ENCODE peak calls at places on chromosomes 3 and 15, in ten cellular contexts. Z is Calu3, A is A549, K is mucosa of descending colon, V is fibroblast of mammary gland, S is IMR-90, C is mesothelial cell of epicardium, I is tibial artery, B is GM13977, H is fibroblast of pulmonary artery. X is an unnamed sample.

GRCh38 chr15:89756897-89757296 is 5.8 kb upstream of the MESP1 start:
- DNase-seq in V (no peak), B (no peak), Z (no peak), K (no peak), H (no peak), S (no peak), C (no peak), I (no peak), A (peak), X (no peak)

GRCh38 chr15:78224024-78224413 is 10.3 kb downstream of the ACSBG1 start:
- DNase-seq in A (no peak), B (no peak), I (no peak), C (no peak), Z (no peak), K (no peak), S (no peak), V (peak), H (no peak), X (no peak)

GRCh38 chr3:182621435-182622240 is 171.7 kb upstream of the ATP11B start:
- DNase-seq in S (no peak), B (no peak), H (no peak), A (no peak), V (no peak), I (no peak), Z (peak), K (no peak), C (no peak), X (no peak)

GRCh38 chr3:192444096-192444790 is 283.1 kb downstream of the FGF12 start:
- DNase-seq in S (peak), V (peak), H (peak), K (peak), Z (peak), I (peak), C (peak), B (peak), A (peak), X (peak)

GRCh38 chr15:39661776-39662175 is 80.9 kb downstream of the THBS1 start:
- DNase-seq in B (no peak), I (no peak), A (no peak), K (no peak), H (no peak), V (no peak), Z (no peak), S (peak), C (no peak), X (no peak)

GRCh38 chr15:66153549-66154415 is 99.8 kb downstream of the MEGF11 start:
- DNase-seq in A (no peak), H (no peak), C (no peak), V (no peak), I (no peak), S (no peak), Z (no peak), B (peak), K (no peak), X (no peak)

GRCh38 chr15:60737217-60737616 is 258.3 kb upstream of the ICE2 start:
- DNase-seq in V (no peak), C (no peak), B (no peak), Z (no peak), I (no peak), K (no peak), S (no peak), H (no peak), A (no peak), X (no peak)

GRCh38 chr15:97470417-97470816 is 490.1 kb upstream of the ARRDC4 start:
- DNase-seq in B (no peak), K (no peak), I (no peak), A (no peak), S (no peak), Z (no peak), V (no peak), H (no peak), C (no peak), X (no peak)

GRCh38 chr3:66991478-66991877 is 6.6 kb upstream of the KBTBD8 start:
- DNase-seq in I (no peak), B (no peak), Z (peak), V (peak), K (no peak), S (peak), C (no peak), H (peak), A (peak), X (peak)

GRCh38 chr15:86061581-86061980 is 18.1 kb upstream of the AGBL1 start:
- DNase-seq in A (no peak), K (no peak), C (no peak), I (no peak), S (no peak), H (no peak), Z (no peak), B (no peak), V (no peak), X (no peak)

GRCh38 chr3:99976584-99976983 is 137.7 kb downstream of the FILIP1L start:
- DNase-seq in B (no peak), V (no peak), A (no peak), H (no peak), Z (no peak), K (no peak), C (no peak), S (no peak), I (no peak), X (no peak)

GRCh38 chr3:144127014-144127413 is 155.4 kb downstream of the DIPK2A start:
- DNase-seq in Z (no peak), B (no peak), C (no peak), V (no peak), I (no peak), K (no peak), H (peak), S (no peak), A (no peak), X (peak)

GRCh38 chr3:146160233-146160963 is 586 bp downstream of the PLOD2 start:
- DNase-seq in C (peak), I (peak), K (peak), S (peak), H (peak), B (peak), V (peak), Z (peak), A (peak), X (peak)

GRCh38 chr15:72724028-72724427 is 38.0 kb downstream of the BBS4 start:
- DNase-seq in B (no peak), V (peak), S (peak), H (no peak), K (no peak), Z (no peak), A (no peak), I (no peak), C (no peak), X (peak)

GRCh38 chr15:42366151-42366550 is 6.8 kb downstream of the CAPN3 start:
- DNase-seq in K (no peak), Z (no peak), S (no peak), B (no peak), A (no peak), V (no peak), C (no peak), I (no peak), H (no peak), X (no peak)

GRCh38 chr15:66298803-66299251 is 5.5 kb downstream of the DIS3L start:
- DNase-seq in B (no peak), Z (no peak), A (no peak), K (no peak), H (no peak), V (no peak), I (no peak), S (no peak), C (no peak), X (no peak)

GRCh38 chr15:62928242-62928995 is 114.1 kb upstream of the TPM1 start:
- DNase-seq in A (peak), Z (peak), K (no peak), I (no peak), V (peak), B (no peak), C (no peak), S (peak), H (peak), X (peak)

GRCh38 chr15:49501586-49501985 is 78.5 kb downstream of the FGF7 start:
- DNase-seq in V (no peak), Z (no peak), C (no peak), I (no peak), A (no peak), K (no peak), H (no peak), S (no peak), B (no peak), X (no peak)

GRCh38 chr15:67878647-67879293 is 38.9 kb upstream of the RNU6-1 start:
- DNase-seq in I (no peak), Z (no peak), V (no peak), A (peak), B (no peak), H (no peak), C (no peak), K (no peak), S (no peak), X (no peak)

GRCh38 chr3:68943753-68944500 is 11.6 kb upstream of the TAFA4 start:
- DNase-seq in C (no peak), K (no peak), B (no peak), I (no peak), Z (no peak), V (no peak), H (no peak), S (no peak), A (no peak), X (no peak)

GRCh38 chr15:70197318-70197944 is 99.7 kb upstream of the TLE3 start:
- DNase-seq in K (no peak), A (no peak), C (no peak), I (no peak), S (no peak), B (no peak), V (no peak), Z (no peak), H (no peak), X (no peak)

GRCh38 chr3:132343018-132343612 is 25.9 kb downstream of the ACP3 start:
- DNase-seq in V (peak), S (peak), B (peak), C (peak), Z (peak), I (peak), H (peak), K (no peak), A (peak), X (peak)

GRCh38 chr3:149641011-149641728 is 16.7 kb downstream of the WWTR1 start:
- DNase-seq in A (no peak), V (no peak), S (no peak), B (no peak), I (no peak), K (no peak), C (no peak), H (no peak), Z (peak), X (no peak)

GRCh38 chr3:20575153-20575552 is 389.1 kb upstream of the SGO1 start:
- DNase-seq in B (no peak), A (no peak), K (no peak), C (no peak), H (peak), Z (no peak), V (peak), S (peak), I (no peak), X (peak)

GRCh38 chr3:99191186-99191585 is 289.7 kb upstream of the DCBLD2 start:
- DNase-seq in A (no peak), Z (no peak), K (no peak), H (no peak), C (no peak), V (no peak), I (no peak), S (no peak), B (no peak), X (no peak)

GRCh38 chr3:71497367-71497925 is 86.1 kb downstream of the FOXP1 start:
- DNase-seq in B (no peak), I (no peak), K (no peak), V (no peak), C (no peak), Z (no peak), A (no peak), H (no peak), S (no peak), X (no peak)

GRCh38 chr3:52703356-52703755 is 2.2 kb downstream of the GLT8D1 start:
- DNase-seq in C (no peak), A (no peak), V (no peak), S (no peak), H (no peak), Z (no peak), K (no peak), I (no peak), B (no peak), X (no peak)

GRCh38 chr3:113423699-113424098 is 17.6 kb downstream of the CFAP44 start:
- DNase-seq in I (no peak), K (no peak), C (no peak), S (no peak), V (no peak), H (no peak), Z (no peak), B (no peak), A (no peak), X (no peak)

GRCh38 chr3:182118081-182118480 is 406.4 kb downstream of the SOX2 start:
- DNase-seq in A (no peak), S (no peak), C (no peak), I (no peak), Z (peak), B (no peak), H (no peak), K (no peak), V (peak), X (peak)

GRCh38 chr3:197499427-197499826 is 56.3 kb downstream of the BDH1 start:
- DNase-seq in H (peak), V (peak), I (no peak), Z (no peak), S (peak), B (peak), K (peak), A (peak), C (no peak), X (no peak)

GRCh38 chr3:53666026-53666425 is 171.6 kb downstream of the CACNA1D start:
- DNase-seq in S (no peak), A (no peak), K (no peak), Z (no peak), B (no peak), C (no peak), H (no peak), V (no peak), I (no peak), X (no peak)

GRCh38 chr3:60754617-60755016 is 496.6 kb downstream of the FHIT start:
- DNase-seq in I (no peak), V (peak), C (no peak), Z (no peak), H (no peak), K (no peak), B (no peak), S (no peak), A (no peak), X (no peak)

GRCh38 chr3:110420158-110420641 is 651.4 kb upstream of the NECTIN3 start:
- DNase-seq in A (peak), I (no peak), Z (no peak), K (no peak), B (no peak), V (peak), S (peak), H (peak), C (no peak), X (peak)

GRCh38 chr15:75982468-75982867 is 29.8 kb downstream of the NRG4 start:
- DNase-seq in C (no peak), V (no peak), S (no peak), H (no peak), Z (no peak), B (no peak), A (no peak), I (no peak), K (no peak), X (no peak)

GRCh38 chr3:132787616-132788015 is 65.4 kb upstream of the NPHP3 start:
- DNase-seq in V (peak), C (no peak), B (no peak), I (no peak), H (peak), Z (no peak), A (no peak), K (no peak), S (no peak), X (peak)

GRCh38 chr3:45092132-45093031 is 53.8 kb downstream of the CDCP1 start:
- DNase-seq in I (no peak), C (no peak), A (peak), B (no peak), H (peak), K (peak), V (peak), Z (no peak), S (peak), X (peak)
- TF ChIP-seq CTCF in I (no peak), C (no peak), A (no peak), B (no peak), H (no peak), K (no peak), V (no peak), Z (no peak), S (peak), X (peak)

DNA sequence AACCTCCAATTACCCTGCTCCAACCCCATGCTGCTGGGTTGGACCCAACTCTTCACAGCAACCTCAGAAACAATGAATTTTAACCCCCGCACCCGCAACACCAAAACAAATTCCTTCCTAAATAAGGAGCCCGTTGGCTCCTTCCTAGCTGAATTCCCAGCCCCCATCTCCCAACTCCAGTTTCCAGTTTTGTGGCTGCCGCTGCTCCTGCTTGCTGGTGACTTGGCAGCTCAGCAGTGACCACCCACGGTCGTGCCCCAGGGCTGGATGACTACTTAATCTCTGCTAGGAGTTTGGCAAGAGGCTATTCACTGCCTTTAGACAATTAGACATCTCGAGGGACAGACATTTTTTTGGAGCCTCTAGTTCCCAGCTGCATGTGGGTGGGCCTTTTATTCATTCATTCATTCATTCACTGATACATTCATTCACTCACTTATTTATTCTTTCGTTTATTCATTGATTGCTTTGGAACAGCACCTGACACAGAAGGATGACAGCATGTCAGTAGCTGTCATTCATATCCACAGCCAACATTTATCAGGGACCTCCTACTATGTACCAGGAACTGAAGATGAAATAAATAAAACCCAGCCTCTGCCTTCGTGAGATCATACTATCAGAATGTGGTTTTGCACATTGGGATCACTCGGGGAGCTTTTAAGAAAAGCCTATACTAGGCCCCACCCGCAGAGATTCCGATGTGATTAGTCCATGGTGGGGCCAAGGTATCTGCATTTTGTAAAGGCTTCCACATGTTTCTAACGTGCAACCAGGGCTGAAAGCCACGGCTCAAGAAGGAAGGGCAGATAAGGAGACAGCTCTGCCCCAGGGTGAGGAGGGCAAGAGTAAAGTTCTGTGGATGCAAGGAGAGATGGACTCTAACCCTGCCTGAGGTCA is 256.5 kb downstream of the SHQ1 start:
- DNase-seq in S (peak), C (peak), I (peak), A (peak), B (no peak), Z (peak), K (peak), H (peak), V (peak), X (peak)
- TF ChIP-seq CTCF in S (no peak), C (no peak), I (no peak), A (no peak), B (no peak), Z (no peak), K (no peak), H (no peak), V (no peak), X (no peak)

DNA sequence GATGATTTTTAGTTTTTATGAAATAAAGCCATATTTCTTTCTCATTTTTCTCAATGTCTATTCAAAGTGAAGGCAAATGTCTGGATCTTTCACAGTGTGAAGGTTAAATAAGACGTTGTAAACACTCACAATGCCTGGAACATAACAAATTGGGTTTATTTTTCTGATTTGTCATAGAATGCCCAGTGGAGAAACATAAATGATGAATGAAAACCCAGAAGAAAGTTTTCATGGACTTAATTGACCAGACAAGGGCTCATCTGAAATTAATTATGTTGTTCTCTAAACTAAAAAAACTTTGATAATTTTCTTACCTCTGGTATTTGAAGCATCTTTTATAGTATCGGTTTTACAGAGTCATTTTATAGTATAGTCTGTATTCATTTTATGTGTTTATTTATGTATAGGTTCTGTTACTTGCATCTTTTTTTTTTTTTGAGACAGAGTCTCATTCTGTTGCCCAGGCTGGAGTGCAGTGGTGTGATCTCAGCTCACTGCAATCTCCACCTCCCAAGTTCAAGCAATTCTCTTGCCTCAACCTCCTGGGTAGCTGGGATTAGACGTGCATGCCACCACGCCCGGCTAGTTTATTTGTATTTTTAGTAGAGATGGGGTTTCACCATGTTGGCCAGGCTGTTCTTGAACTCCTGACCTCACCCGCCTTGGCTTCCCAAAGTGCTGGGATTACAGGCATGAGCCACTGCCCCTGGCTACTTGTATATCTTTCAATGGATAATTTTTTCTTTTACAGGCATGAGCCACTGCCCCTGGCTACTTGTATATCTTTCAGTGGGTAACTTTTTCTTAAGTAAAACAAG is 15.1 kb upstream of the BNIP2 start:
- DNase-seq in K (no peak), I (no peak), H (no peak), S (no peak), B (no peak), C (no peak), Z (no peak), A (peak), V (no peak), X (no peak)
- TF ChIP-seq CTCF in K (no peak), I (no peak), H (no peak), S (no peak), B (no peak), C (no peak), Z (no peak), A (no peak), V (no peak), X (no peak)

DNA sequence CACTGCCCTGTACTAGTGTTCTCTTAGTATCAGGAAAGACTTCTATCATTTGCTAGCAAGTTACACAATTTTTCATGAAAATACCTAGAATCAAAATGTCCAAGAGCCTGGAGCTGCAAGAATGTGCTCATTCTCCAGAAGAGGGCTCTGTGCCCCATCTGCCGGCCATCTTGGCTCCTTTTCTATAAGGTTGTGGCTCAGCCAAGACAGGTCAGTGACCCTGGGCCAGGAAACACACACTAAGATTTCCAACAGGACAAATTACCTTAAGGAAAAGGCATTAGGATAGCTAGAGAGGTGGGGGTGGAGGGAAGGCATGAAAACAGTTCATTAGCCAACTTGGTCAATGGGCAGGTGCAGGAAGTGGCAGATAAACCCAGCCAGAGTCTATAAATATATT is 20.7 kb downstream of the TIMP4 start:
- DNase-seq in C (no peak), V (peak), Z (peak), I (peak), H (peak), B (no peak), A (peak), S (peak), K (peak), X (peak)
- TF ChIP-seq CTCF in C (no peak), V (peak), Z (peak), I (peak), H (peak), B (peak), A (peak), S (peak), K (no peak), X (peak)

GRCh38 chr15:100663066-100663465 is 60.7 kb downstream of the ASB7 start:
- DNase-seq in A (peak), B (no peak), S (no peak), H (no peak), C (no peak), I (no peak), V (no peak), Z (peak), K (no peak), X (no peak)
- TF ChIP-seq CTCF in A (peak), B (no peak), S (peak), H (peak), C (no peak), I (no peak), V (peak), Z (peak), K (no peak), X (peak)

GRCh38 chr3:135516143-135516542 is 449.4 kb upstream of the PPP2R3A start:
- DNase-seq in Z (no peak), H (no peak), B (no peak), S (peak), A (peak), C (no peak), K (no peak), I (no peak), V (peak), X (no peak)
- TF ChIP-seq CTCF in Z (no peak), H (no peak), B (no peak), S (peak), A (no peak), C (no peak), K (no peak), I (no peak), V (peak), X (peak)

X was measured in fibroblast of the aortic adventitia.